ENCODE peak calls at places on chromosomes 6 and 20, in eight cellular contexts. U, I, M, P, N, O, Y and F are unnamed samples.

GRCh38 chr6:138815797-138816528 is 20.1 kb downstream of the ECT2L start:
- DNase-seq in N (peak), I (no peak), O (peak), P (no peak), M (no peak), U (peak), Y (no peak), F (peak)

GRCh38 chr20:38060536-38060935 is 27.0 kb downstream of the RPRD1B start:
- DNase-seq in O (no peak), I (no peak), M (no peak), Y (no peak), N (no peak), P (no peak), U (no peak), F (no peak)

GRCh38 chr20:7773511-7773910 is 166.7 kb downstream of the HAO1 start:
- DNase-seq in Y (no peak), I (no peak), M (no peak), N (no peak), P (no peak), O (no peak), U (no peak), F (no peak)

GRCh38 chr20:32456869-32457421 is 98.8 kb downstream of the ASXL1 start:
- DNase-seq in P (no peak), N (peak), Y (no peak), O (peak), I (no peak), M (no peak), U (no peak), F (no peak)

GRCh38 chr6:138424004-138424904 is 20.2 kb downstream of the HEBP2 start:
- DNase-seq in O (no peak), P (no peak), N (no peak), M (no peak), Y (no peak), U (no peak), I (no peak), F (no peak)

GRCh38 chr20:17928633-17929311 is 39.8 kb downstream of the SNX5 start:
- DNase-seq in U (no peak), N (no peak), P (no peak), Y (no peak), M (no peak), I (no peak), O (no peak), F (no peak)

GRCh38 chr6:1436334-1437306 is 47.2 kb downstream of the FOXF2 start:
- DNase-seq in M (no peak), P (no peak), I (peak), U (peak), N (no peak), Y (peak), O (peak), F (peak)

GRCh38 chr6:11854418-11855165 is 76.0 kb upstream of the ADTRP start:
- DNase-seq in M (no peak), N (no peak), P (no peak), U (no peak), I (no peak), Y (no peak), O (peak), F (no peak)

GRCh38 chr6:105372862-105373182 is 30.1 kb downstream of the PREP start:
- DNase-seq in P (no peak), O (no peak), N (no peak), U (no peak), I (no peak), Y (no peak), M (no peak), F (no peak)

DNA sequence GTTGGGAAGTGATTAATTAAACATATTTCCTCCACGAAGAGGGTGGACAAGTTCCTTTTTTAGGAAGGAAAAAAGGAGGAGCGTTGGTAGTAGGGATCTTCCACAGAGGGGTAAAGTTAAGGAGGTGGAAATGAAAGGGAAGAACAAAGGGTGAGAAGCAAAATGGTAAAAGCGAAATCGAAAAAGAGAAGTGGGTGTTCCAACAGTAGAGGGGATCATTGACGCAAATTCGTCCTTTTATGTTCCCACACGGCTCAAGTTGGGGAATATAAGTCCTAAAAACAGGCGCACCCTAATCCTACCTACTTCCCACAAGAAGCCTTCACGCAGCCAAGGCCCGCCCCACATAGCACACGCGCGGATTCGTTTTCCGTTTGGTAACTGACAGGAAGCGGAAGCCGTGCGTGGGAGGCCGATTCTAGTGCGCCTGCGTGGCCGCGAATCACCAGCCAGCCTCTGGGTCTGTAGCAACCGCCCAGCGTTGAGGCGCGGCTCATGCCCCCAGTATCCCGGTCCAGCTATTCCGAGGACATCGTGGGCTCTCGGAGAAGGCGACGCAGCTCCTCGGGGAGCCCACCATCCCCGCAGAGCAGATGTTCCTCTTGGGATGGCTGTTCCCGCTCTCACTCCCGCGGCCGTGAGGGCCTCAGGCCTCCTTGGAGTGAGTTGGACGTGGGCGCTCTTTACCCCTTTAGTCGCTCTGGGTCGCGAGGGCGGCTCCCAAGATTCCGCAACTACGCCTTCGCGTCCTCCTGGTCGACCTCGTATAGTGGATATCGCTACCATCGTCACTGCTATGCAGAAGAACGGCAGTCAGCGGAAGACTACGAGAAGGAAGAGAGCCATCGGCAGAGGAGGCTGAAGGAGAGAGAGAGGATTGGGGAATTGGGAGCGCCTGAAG is at the start of gene NKAPL:
- DNase-seq in I (no peak), U (peak), O (peak), Y (no peak), M (no peak), N (no peak), P (no peak), F (no peak)
- H3K4me3 ChIP-seq in I (peak), U (peak), O (peak), Y (no peak), M (peak), N (peak), P (peak), F (no peak)

DNA sequence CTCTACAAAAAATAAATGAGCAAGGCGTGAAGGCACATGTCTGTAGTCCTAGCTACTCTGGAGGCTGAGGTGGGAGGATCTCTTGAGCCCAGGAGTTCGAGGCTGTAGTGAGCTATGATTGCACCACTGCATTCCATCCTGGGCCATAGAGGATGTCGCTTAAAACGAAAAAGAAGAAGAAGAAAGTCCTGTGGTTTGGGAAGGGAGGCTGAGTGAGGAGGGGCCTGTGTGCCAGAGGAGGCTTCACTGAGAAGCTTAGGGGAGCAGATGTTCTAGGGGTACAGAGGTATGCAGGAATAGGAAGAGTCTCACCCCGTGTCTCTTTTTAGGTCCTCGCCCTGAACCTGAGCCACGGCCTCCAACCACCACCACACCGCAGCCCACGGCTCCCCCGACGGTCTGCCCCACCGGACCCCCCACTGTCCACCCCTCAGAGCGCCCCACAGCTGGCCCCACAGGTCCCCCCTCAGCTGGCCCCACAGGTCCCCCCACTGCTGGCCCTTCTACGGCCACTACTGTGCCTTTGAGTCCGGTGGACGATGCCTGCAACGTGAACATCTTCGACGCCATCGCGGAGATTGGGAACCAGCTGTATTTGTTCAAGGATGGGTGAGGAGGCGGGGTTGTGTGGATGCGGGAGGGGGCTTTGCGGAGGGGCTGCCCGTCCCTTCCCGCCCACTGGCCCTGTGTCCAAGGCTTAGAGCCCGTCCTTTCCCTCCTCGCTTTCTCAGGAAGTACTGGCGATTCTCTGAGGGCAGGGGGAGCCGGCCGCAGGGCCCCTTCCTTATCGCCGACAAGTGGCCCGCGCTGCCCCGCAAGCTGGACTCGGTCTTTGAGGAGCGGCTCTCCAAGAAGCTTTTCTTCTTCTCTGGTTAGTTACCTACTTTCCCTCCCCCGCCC is 4.5 kb downstream of the MMP9 start:
- DNase-seq in N (no peak), M (no peak), P (no peak), O (no peak), U (no peak), Y (no peak), I (no peak), F (no peak)
- H3K4me3 ChIP-seq in N (no peak), M (peak), P (no peak), O (no peak), U (no peak), Y (no peak), I (no peak), F (no peak)

GRCh38 chr6:150651808-150652473 is 52.3 kb downstream of the PLEKHG1 start:
- DNase-seq in N (no peak), Y (no peak), O (peak), I (no peak), U (no peak), P (no peak), M (no peak), F (no peak)
- H3K4me3 ChIP-seq in N (no peak), Y (no peak), O (no peak), I (no peak), U (no peak), P (no peak), M (no peak), F (no peak)

GRCh38 chr6:21181866-21182265 is 411.7 kb upstream of the SOX4 start:
- DNase-seq in Y (no peak), M (no peak), O (no peak), P (no peak), N (no peak), I (no peak), U (no peak), F (no peak)
- H3K4me3 ChIP-seq in Y (no peak), M (no peak), O (no peak), P (no peak), N (no peak), I (no peak), U (no peak), F (no peak)

DNA sequence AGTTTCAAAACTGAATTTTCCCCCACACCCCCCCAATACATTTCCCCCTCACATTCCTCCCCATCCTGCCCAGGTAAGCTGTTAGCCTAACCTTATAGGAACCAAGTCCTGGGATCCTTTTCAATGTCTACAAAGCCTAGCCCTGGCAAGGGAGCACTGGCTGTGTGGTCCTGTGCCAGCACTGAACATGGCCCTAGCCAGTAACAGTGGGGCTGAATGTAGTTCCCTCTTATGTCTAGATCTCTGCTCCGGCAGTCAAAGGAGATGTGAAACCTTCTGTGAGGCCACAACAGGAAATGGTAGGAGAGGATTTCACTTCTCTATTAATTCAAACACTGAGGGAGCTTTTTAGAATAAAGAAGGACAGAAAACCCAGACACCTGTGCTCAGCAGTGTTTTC is 3.4 kb upstream of the HLA-DMB start:
- DNase-seq in Y (no peak), O (no peak), P (no peak), M (no peak), U (peak), N (no peak), I (peak), F (peak)
- H3K4me3 ChIP-seq in Y (no peak), O (no peak), P (no peak), M (peak), U (no peak), N (no peak), I (peak), F (peak)